ENCODE peak calls at places on chromosomes 12 and 14, in seven cellular contexts. V is PC-9, F is adipocyte, E is mesendoderm, S is pancreas, J is fibroblast of lung, B is NCI-H345. W is an unnamed sample.

GRCh38 chr12:58367041-58367440 is 425.7 kb downstream of the ATP23 start:
- DNase-seq in V (no peak), F (no peak), E (no peak), S (no peak), J (no peak), B (no peak), W (no peak)

GRCh38 chr12:108457006-108457733 is 57.9 kb upstream of the FICD start:
- DNase-seq in V (no peak), F (peak), E (peak), S (no peak), J (peak), B (peak), W (no peak)

GRCh38 chr12:128607606-128608005 is 216.2 kb downstream of the SLC15A4 start:
- DNase-seq in V (no peak), F (no peak), E (no peak), S (no peak), J (no peak), B (no peak), W (no peak)

GRCh38 chr12:81167694-81168093 is 89.8 kb downstream of the ACSS3 start:
- DNase-seq in V (no peak), F (no peak), E (peak), S (no peak), J (peak), B (no peak), W (no peak)

GRCh38 chr12:3065300-3065699 is 11.9 kb upstream of the TSPAN9 start:
- DNase-seq in V (peak), F (no peak), E (no peak), S (no peak), J (no peak), B (no peak), W (no peak)

GRCh38 chr12:18811268-18811667 is 73.3 kb downstream of the CAPZA3 start:
- DNase-seq in V (no peak), F (peak), E (no peak), S (no peak), J (no peak), B (no peak), W (no peak)

GRCh38 chr12:13947237-13947945 is 34.0 kb downstream of the GRIN2B start:
- DNase-seq in V (no peak), F (no peak), E (no peak), S (no peak), J (no peak), B (no peak), W (no peak)

GRCh38 chr12:24947541-24948451 is 1.1 kb downstream of the BCAT1 start:
- DNase-seq in V (no peak), F (peak), E (peak), S (no peak), J (peak), B (no peak), W (no peak)

GRCh38 chr14:55386037-55386798 is 25.4 kb downstream of the ATG14 start:
- DNase-seq in V (no peak), F (no peak), E (peak), S (no peak), J (no peak), B (no peak), W (no peak)

GRCh38 chr14:65434216-65434850 is 21.8 kb downstream of the FUT8 start:
- DNase-seq in V (peak), F (peak), E (peak), S (no peak), J (no peak), B (no peak), W (no peak)

GRCh38 chr12:100024974-100025555 is 40.3 kb upstream of the ANKS1B start:
- DNase-seq in V (no peak), F (no peak), E (no peak), S (no peak), J (no peak), B (no peak), W (no peak)

GRCh38 chr12:74780458-74781241 is 243.0 kb downstream of the ATXN7L3B start:
- DNase-seq in V (no peak), F (peak), E (no peak), S (no peak), J (peak), B (no peak), W (no peak)